ENCODE peak calls at places on chromosomes 3 and 15, in four cellular contexts. R is sigmoid colon; H is aorta; J is CD4-positive, CD25-positive, alpha-beta regulatory T cell. O is an unnamed sample. For H3K9me3, the result is how much of the 10 kb centered on the place peaks cover.

GRCh38 chr3:106423321-106424225 is 554.8 kb upstream of the CBLB start:
- DNase-seq in J (no peak), R (no peak), H (no peak), O (no peak)

GRCh38 chr15:75647370-75648155 is at the start of gene SNX33:
- DNase-seq in H (peak), J (peak), R (peak), O (peak)

GRCh38 chr15:43998607-43999006 is 171.8 kb downstream of the WDR76 start:
- DNase-seq in R (no peak), H (no peak), J (no peak), O (no peak)

GRCh38 chr15:29805043-29805707 is 17.1 kb downstream of the TJP1 start:
- DNase-seq in J (no peak), R (no peak), H (no peak), O (no peak)

GRCh38 chr3:38843898-38844297 is 27.9 kb upstream of the SCN10A start:
- DNase-seq in H (no peak), R (no peak), J (no peak), O (no peak)

GRCh38 chr3:89360155-89360554 is 252.7 kb downstream of the EPHA3 start:
- DNase-seq in J (no peak), R (no peak), H (no peak), O (no peak)

GRCh38 chr3:136186330-136186729 is 9.8 kb downstream of the MSL2 start:
- DNase-seq in H (no peak), J (no peak), R (no peak), O (no peak)

GRCh38 chr15:61389334-61390028 is 160.4 kb upstream of the RORA start:
- DNase-seq in J (no peak), R (no peak), H (no peak), O (no peak)

GRCh38 chr15:30991301-30992072 is at the start of gene MTMR10:
- DNase-seq in J (peak), H (peak), R (peak), O (peak)

GRCh38 chr3:16884748-16885587 is at the start of gene PLCL2:
- DNase-seq in J (peak), H (peak), R (peak), O (peak)

GRCh38 chr3:134680796-134681526 is 30.1 kb upstream of the KY start:
- DNase-seq in R (no peak), J (no peak), H (no peak), O (no peak)

GRCh38 chr15:23055316-23055715 is 15.9 kb upstream of the TUBGCP5 start:
- DNase-seq in J (no peak), H (no peak), R (no peak), O (no peak)

GRCh38 chr3:99901200-99901926 is 83.7 kb downstream of the CMSS1 start:
- DNase-seq in J (no peak), H (no peak), R (no peak), O (no peak)

GRCh38 chr15:63915888-63916731 is 82.4 kb upstream of the HERC1 start:
- DNase-seq in H (no peak), J (no peak), R (no peak), O (no peak)

GRCh38 chr3:129313415-129313982 is 34.8 kb downstream of the HMCES start:
- DNase-seq in J (peak), R (no peak), H (no peak), O (peak)

GRCh38 chr3:46897829-46898320 is 20.4 kb downstream of the PTH1R start:
- DNase-seq in J (no peak), H (peak), R (no peak), O (peak)

GRCh38 chr15:64090527-64090926 is 3.1 kb downstream of the CIAO2A start:
- DNase-seq in J (no peak), R (no peak), H (peak), O (no peak)

GRCh38 chr3:195255571-195256501 is 15.1 kb downstream of the XXYLT1 start:
- DNase-seq in H (no peak), R (peak), J (no peak), O (no peak)

GRCh38 chr3:18349197-18349798 is 75.8 kb downstream of the SATB1 start:
- DNase-seq in R (no peak), H (no peak), J (no peak), O (peak)

DNA sequence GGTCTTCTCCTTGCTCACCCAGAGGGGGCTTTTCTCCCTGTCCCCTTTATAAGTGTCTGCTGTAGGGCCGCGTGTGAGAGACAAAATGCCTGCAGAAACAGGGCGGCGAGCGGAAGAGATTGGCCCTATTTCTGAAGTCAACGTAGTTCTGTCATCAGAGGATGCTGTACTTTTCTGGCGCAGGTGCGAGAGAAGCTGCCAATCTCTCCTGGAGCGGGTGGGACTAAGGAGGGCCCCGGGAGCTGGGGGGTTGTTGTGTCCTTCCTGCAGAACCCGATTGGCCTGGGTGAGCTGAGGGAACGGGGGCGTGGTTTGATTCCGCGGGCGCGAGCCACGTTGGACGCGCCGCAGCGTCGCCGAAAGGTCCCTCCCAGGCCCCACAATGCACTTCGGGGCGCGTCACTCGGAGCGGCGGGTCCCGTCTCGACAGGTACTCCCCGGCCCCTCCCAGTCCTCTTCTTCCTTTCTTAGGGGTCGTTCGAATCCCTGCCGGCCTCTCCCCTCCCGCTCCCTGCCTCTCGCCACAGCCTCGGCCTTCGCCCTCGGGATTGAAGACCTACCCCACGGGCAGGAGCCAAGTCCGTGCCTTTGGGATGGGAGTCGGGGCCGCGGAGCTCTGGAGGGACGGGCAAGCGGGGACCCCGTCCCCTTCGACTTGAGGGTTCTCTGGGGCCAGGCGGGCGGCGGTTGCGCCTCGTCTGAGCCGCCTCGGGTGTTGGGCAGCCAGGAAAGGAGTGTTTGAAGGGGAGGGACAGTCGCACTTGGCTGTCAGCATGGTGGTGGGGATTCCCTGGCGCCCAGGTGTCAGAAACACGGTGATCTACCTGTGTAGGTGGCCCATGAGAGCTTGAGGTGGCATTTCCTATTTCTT is at the start of gene SEC22A:
- DNase-seq in R (peak), J (peak), H (peak), O (peak)
- H3K27ac ChIP-seq in R (peak), J (peak), H (no peak), O (peak)

GRCh38 chr3:186680869-186681268 is 15.1 kb downstream of the HRG start:
- DNase-seq in R (no peak), H (no peak), J (no peak), O (no peak)
- H3K9me3 ChIP-seq in R (under half), H (under half), J (under half), O (under half)

GRCh38 chr3:181920409-181920808 is 208.7 kb downstream of the SOX2 start:
- DNase-seq in H (no peak), J (no peak), R (no peak), O (no peak)
- H3K27ac ChIP-seq in H (no peak), J (no peak), R (no peak), O (no peak)

DNA sequence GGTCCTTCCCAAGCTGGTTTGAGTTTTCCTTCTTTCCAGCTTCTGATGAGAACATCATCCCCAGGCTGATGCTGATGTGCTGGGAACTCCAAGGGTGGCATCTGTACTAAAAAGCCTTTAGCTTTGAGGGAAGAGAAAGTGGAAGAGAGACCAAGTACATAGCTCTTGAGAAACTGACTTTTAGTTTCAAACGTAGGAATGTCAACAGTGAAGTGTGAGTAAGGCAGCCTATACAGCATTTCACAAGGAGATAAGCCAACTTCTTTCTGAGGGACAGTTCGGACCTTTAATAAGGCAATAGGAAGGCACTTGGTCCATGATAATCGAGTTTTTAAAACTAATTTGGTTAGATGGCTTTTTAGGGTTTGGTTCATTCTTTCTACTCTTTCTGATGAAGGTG is 53.7 kb downstream of the DLG1 start:
- DNase-seq in J (no peak), H (no peak), R (no peak), O (no peak)
- H3K9me3 ChIP-seq in J (under half), H (under half), R (under half), O (under half)

GRCh38 chr3:188817920-188818239 is 353.9 kb upstream of the TPRG1 start:
- DNase-seq in H (no peak), J (no peak), R (no peak), O (no peak)
- H3K27ac ChIP-seq in H (no peak), J (no peak), R (no peak), O (no peak)

GRCh38 chr15:20348900-20349773 is 192.5 kb downstream of the GOLGA6L6 start:
- DNase-seq in J (no peak), H (peak), R (peak), O (peak)
- H3K9me3 ChIP-seq in J (under half), H (under half), R (under half), O (under half)

GRCh38 chr3:30289751-30290150 is 316.6 kb upstream of the TGFBR2 start:
- DNase-seq in J (no peak), H (no peak), R (no peak), O (no peak)
- H3K27ac ChIP-seq in J (no peak), H (no peak), R (no peak), O (no peak)

GRCh38 chr15:97517726-97518125 is 442.8 kb upstream of the ARRDC4 start:
- DNase-seq in R (no peak), H (no peak), J (no peak), O (no peak)
- H3K9me3 ChIP-seq in R (under half), H (under half), J (under half), O (under half)

GRCh38 chr3:126888186-126888760 is 94.6 kb upstream of the PLXNA1 start:
- DNase-seq in J (no peak), R (no peak), H (no peak), O (no peak)
- H3K27ac ChIP-seq in J (no peak), R (no peak), H (no peak), O (no peak)